ENCODE peak calls at places on chromosomes 7 and 10, in four cellular contexts. E, S, M and Q are unnamed samples.

GRCh38 chr7:96311967-96312366 is 9.9 kb downstream of the SLC25A13 start:
- DNase-seq in E (no peak), S (no peak), M (no peak), Q (no peak)

GRCh38 chr10:124696446-124697392 is 47.5 kb downstream of the FAM53B start:
- DNase-seq in E (peak; percentile 61), S (peak; percentile 54), M (no peak), Q (no peak)

GRCh38 chr7:139772837-139773236 is 5.0 kb downstream of the HIPK2 start:
- DNase-seq in E (no peak), S (no peak), M (no peak), Q (no peak)

GRCh38 chr7:133436014-133436428 is 183.1 kb downstream of the EXOC4 start:
- DNase-seq in E (no peak), S (no peak), M (no peak), Q (no peak)

GRCh38 chr10:24716295-24716694 is 7.4 kb downstream of the ARHGAP21 start:
- DNase-seq in E (no peak), S (no peak), M (no peak), Q (no peak)

GRCh38 chr10:5970527-5970926 is 6.8 kb downstream of the IL15RA start:
- DNase-seq in E (no peak), S (no peak), M (no peak), Q (no peak)

GRCh38 chr10:77248104-77248503 is 389.5 kb downstream of the KCNMA1 start:
- DNase-seq in E (no peak), S (no peak), M (no peak), Q (no peak)

GRCh38 chr7:122305475-122306319 is 1.1 kb upstream of the FEZF1 start:
- DNase-seq in E (no peak), S (no peak), M (no peak), Q (no peak)

GRCh38 chr7:128459394-128459878 is 3.8 kb downstream of the HILPDA start:
- DNase-seq in E (peak; percentile 57), S (no peak), M (peak; percentile 86), Q (peak; percentile 80)

GRCh38 chr10:90665905-90666662 is 191.8 kb downstream of the HTR7 start:
- DNase-seq in E (no peak), S (no peak), M (no peak), Q (no peak)

GRCh38 chr7:44063547-44063893 is 1.8 kb downstream of the PGAM2 start:
- DNase-seq in E (no peak), S (no peak), M (no peak), Q (no peak)

GRCh38 chr7:34759477-34760125 is 101.6 kb downstream of the NPSR1 start:
- DNase-seq in E (no peak), S (no peak), M (peak; percentile 35), Q (no peak)

GRCh38 chr7:4136036-4136435 is 546.1 kb upstream of the FOXK1 start:
- DNase-seq in E (no peak), S (no peak), M (no peak), Q (no peak)

GRCh38 chr10:102523250-102524029 is 19.7 kb downstream of the SUFU start:
- DNase-seq in E (no peak), S (no peak), M (no peak), Q (no peak)

GRCh38 chr10:32937824-32938482 is 20.1 kb downstream of the ITGB1 start:
- DNase-seq in E (no peak), S (no peak), M (no peak), Q (no peak)

GRCh38 chr7:16741676-16742075 is 11.9 kb upstream of the TSPAN13 start:
- DNase-seq in E (no peak), S (no peak), M (no peak), Q (no peak)

GRCh38 chr10:100477970-100478369 is 15.2 kb downstream of the WNT8B start:
- DNase-seq in E (no peak), S (no peak), M (no peak), Q (no peak)

GRCh38 chr10:69439813-69440506 is 11.3 kb upstream of the TSPAN15 start:
- DNase-seq in E (no peak), S (no peak), M (no peak), Q (peak; percentile 89)

GRCh38 chr7:15801041-15801440 is 114.6 kb upstream of the MEOX2 start:
- DNase-seq in E (no peak), S (no peak), M (no peak), Q (no peak)

GRCh38 chr7:5549096-5549896 is 125.7 kb upstream of the TNRC18 start:
- DNase-seq in E (no peak), S (no peak), M (peak; percentile 65), Q (no peak)

GRCh38 chr10:28508304-28508925 is 24.5 kb upstream of the WAC start:
- DNase-seq in E (no peak), S (no peak), M (no peak), Q (no peak)

GRCh38 chr10:44850356-44850934 is 60.7 kb upstream of the TMEM72 start:
- DNase-seq in E (no peak), S (no peak), M (no peak), Q (no peak)

GRCh38 chr10:52455095-52455494 is 141.0 kb downstream of the DKK1 start:
- DNase-seq in E (no peak), S (no peak), M (no peak), Q (no peak)

GRCh38 chr7:151172273-151173141 is 5.0 kb upstream of the GBX1 start:
- DNase-seq in E (no peak), S (peak; percentile 85), M (peak; percentile 97), Q (peak; percentile 69)

GRCh38 chr10:93309062-93309461 is 173.1 kb downstream of the MYOF start:
- DNase-seq in E (no peak), S (no peak), M (no peak), Q (no peak)

GRCh38 chr7:5525271-5526189 is 101.9 kb upstream of the TNRC18 start:
- DNase-seq in E (peak; percentile 63), S (no peak), M (no peak), Q (no peak)

GRCh38 chr10:53325073-53325472 is 552.5 kb upstream of the MBL2 start:
- DNase-seq in E (no peak), S (no peak), M (no peak), Q (no peak)

GRCh38 chr10:923844-924523 is 7.5 kb downstream of the LARP4B start:
- DNase-seq in E (no peak), S (no peak), M (no peak), Q (no peak)

GRCh38 chr7:152871678-152872060 is 112.1 kb downstream of the ACTR3B start:
- DNase-seq in E (no peak), S (no peak), M (no peak), Q (no peak)

GRCh38 chr10:120514035-120514620 is 57.1 kb downstream of the PLPP4 start:
- DNase-seq in E (no peak), S (no peak), M (peak; percentile 36), Q (no peak)

GRCh38 chr7:14133752-14134151 is 144.3 kb upstream of the ETV1 start:
- DNase-seq in E (no peak), S (no peak), M (no peak), Q (no peak)

DNA sequence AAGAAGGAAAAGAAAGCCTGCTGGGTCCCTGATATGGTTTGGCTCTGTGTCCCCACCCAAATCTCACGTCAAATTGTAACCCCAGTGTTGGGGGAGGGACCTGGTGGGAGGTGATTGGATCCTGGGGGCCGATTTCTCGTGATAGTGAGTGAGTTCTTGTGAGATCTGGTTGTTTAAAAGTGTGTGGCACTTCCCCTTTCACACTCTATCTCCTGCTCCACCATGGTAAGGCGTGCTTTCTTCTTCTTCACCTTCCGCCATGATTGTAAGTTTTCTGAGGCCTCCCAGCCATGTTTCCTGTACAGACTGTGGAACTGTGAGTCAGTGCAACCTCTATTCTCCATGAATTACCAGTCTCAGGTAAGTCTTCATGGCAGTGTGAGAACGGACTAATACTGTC is 42.6 kb downstream of the INPP5A start:
- DNase-seq in E (no peak), S (no peak), M (no peak), Q (no peak)
- TF ChIP-seq SPI1 in E (peak; percentile 53), S (peak; percentile 65), M (peak; percentile 72), Q (peak; percentile 86)

DNA sequence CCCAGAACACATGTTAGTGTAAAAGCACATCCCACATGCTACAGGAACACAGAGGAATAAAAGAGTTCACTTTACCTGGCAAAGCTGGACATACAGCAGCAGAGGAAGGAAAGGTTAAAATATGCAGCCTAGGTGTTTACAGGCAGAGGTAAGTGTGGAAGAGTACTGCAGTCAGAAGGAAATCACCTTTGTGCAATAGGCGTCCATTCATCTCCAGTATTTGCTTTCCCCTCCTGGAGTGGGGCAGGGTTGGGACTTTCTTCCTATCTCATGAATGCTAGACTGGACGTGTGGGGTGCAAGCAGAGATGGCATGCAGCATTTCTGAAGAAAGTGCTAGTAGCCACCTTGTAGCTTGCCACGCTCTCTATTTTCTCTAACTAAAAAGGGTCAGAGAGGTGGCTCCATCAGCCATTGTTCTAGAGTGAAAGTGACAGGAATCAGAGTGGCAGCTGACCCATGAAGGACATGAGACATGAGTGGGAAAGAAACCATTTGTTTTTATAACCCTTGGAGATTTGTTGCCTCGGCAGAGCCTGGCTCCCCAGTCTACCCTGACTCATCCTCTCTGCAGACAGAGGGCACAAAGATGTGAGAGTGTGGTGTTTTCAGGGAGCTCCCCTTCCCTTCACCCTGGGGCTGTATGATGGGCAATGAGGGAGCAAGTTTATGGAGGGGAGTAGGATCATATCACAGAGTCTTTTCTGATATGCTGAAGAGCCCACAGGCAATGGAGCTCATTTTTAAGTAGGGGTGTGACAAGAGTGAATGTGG is 101.2 kb upstream of the SEC61G start:
- DNase-seq in E (no peak), S (no peak), M (no peak), Q (no peak)
- TF ChIP-seq SPI1 in E (no peak), S (no peak), M (no peak), Q (no peak)

GRCh38 chr7:17947606-17948005 is 7.3 kb upstream of the SNX13 start:
- DNase-seq in E (no peak), S (no peak), M (no peak), Q (no peak)

GRCh38 chr7:17942231-17942630 is 1.9 kb upstream of the SNX13 start:
- DNase-seq in E (no peak), S (no peak), M (no peak), Q (no peak)

GRCh38 chr7:17946591-17946990 is 6.3 kb upstream of the SNX13 start:
- DNase-seq in E (no peak), S (no peak), M (no peak), Q (no peak)

GRCh38 chr7:17943006-17943405 is 2.7 kb upstream of the SNX13 start:
- DNase-seq in E (no peak), S (no peak), M (no peak), Q (no peak)

GRCh38 chr7:17944720-17945119 is 4.4 kb upstream of the SNX13 start:
- DNase-seq in E (no peak), S (no peak), M (peak; percentile 27), Q (no peak)
- TF ChIP-seq SPI1 in E (no peak), S (no peak), M (no peak), Q (no peak)

GRCh38 chr7:134941185-134941900 is 45.0 kb upstream of the AGBL3 start:
- DNase-seq in E (no peak), S (no peak), M (no peak), Q (no peak)
- TF ChIP-seq SPI1 in E (no peak), S (no peak), M (no peak), Q (no peak)

GRCh38 chr7:119270045-119270464 is 1002.9 kb upstream of the KCND2 start:
- DNase-seq in E (no peak), S (peak; percentile 6), M (peak; percentile 50), Q (peak; percentile 45)
- TF ChIP-seq SPI1 in E (no peak), S (peak; percentile 29), M (no peak), Q (peak; percentile 13)